ENCODE peak calls at places on chromosome 7, in seven cellular contexts. J is T-helper 1 cell; F is NCI-H146; I is CD8-positive, alpha-beta T cell; G is stimulated activated CD4-positive, alpha-beta T cell treated with anti-CD3 and anti-CD28 coated beads, Interleukin-12 subunit alpha, Interleukin-12 subunit beta, amount 100 ng/mL, for 48 hours; V is T-helper 22 cell; L is GM06990. W is an unnamed sample.
A peak's percentile ranks its signal among the peaks of the same experiment; 100 is the strongest.

GRCh38 chr7:72244826-72245398 is 167.2 kb downstream of the CALN1 start:
- DNase-seq in J (no peak), F (no peak), I (no peak), G (no peak), V (no peak), L (no peak), W (no peak)

GRCh38 chr7:13850185-13850752 is 139.2 kb downstream of the ETV1 start:
- DNase-seq in J (peak; percentile 77), F (peak; percentile 67), I (peak; percentile 47), G (no peak), V (peak; percentile 55), L (no peak), W (no peak)

GRCh38 chr7:96596120-96596826 is 113.4 kb downstream of the SEM1 start:
- DNase-seq in J (no peak), F (peak; percentile 99), I (no peak), G (no peak), V (no peak), L (no peak), W (no peak)

GRCh38 chr7:133053321-133053891 is 28.5 kb downstream of the CHCHD3 start:
- DNase-seq in J (no peak), F (no peak), I (no peak), G (no peak), V (no peak), L (no peak), W (peak; percentile 72)

GRCh38 chr7:142927085-142927745 is 6.3 kb downstream of the TRPV5 start:
- DNase-seq in J (no peak), F (no peak), I (no peak), G (no peak), V (no peak), L (no peak), W (no peak)

GRCh38 chr7:957418-958220 is 3.1 kb upstream of the ADAP1 start:
- DNase-seq in J (no peak), F (no peak), I (no peak), G (no peak), V (no peak), L (no peak), W (peak; percentile 80)

GRCh38 chr7:44460325-44460724 is 30.1 kb downstream of the NUDCD3 start:
- DNase-seq in J (peak; percentile 86), F (no peak), I (peak; percentile 39), G (peak; percentile 19), V (peak; percentile 64), L (peak; percentile 38), W (no peak)

GRCh38 chr7:25098096-25099046 is 26.7 kb downstream of the CYCS start:
- DNase-seq in J (peak; percentile 70), F (peak; percentile 60), I (peak; percentile 34), G (peak; percentile 18), V (peak; percentile 23), L (no peak), W (no peak)

GRCh38 chr7:34452363-34452762 is 205.7 kb upstream of the NPSR1 start:
- DNase-seq in J (no peak), F (no peak), I (no peak), G (no peak), V (no peak), L (no peak), W (no peak)

GRCh38 chr7:111835066-111835465 is 272.8 kb upstream of the IMMP2L start:
- DNase-seq in J (no peak), F (no peak), I (no peak), G (no peak), V (no peak), L (no peak), W (no peak)

GRCh38 chr7:18426564-18427226 is 68.9 kb upstream of the HDAC9 start:
- DNase-seq in J (no peak), F (no peak), I (no peak), G (no peak), V (no peak), L (no peak), W (no peak)

GRCh38 chr7:28984219-28984618 is 26.1 kb upstream of the TRIL start:
- DNase-seq in J (no peak), F (no peak), I (no peak), G (no peak), V (no peak), L (no peak), W (no peak)

GRCh38 chr7:35985126-35985754 is 167.8 kb upstream of the EEPD1 start:
- DNase-seq in J (peak; percentile 73), F (peak; percentile 83), I (peak; percentile 67), G (peak; percentile 52), V (peak; percentile 50), L (peak; percentile 40), W (peak; percentile 89)

GRCh38 chr7:29807179-29807841 is 1.0 kb downstream of the WIPF3 start:
- DNase-seq in J (no peak), F (no peak), I (no peak), G (no peak), V (no peak), L (no peak), W (no peak)

GRCh38 chr7:91940572-91941341 is at the start of gene AKAP9:
- DNase-seq in J (peak; percentile 91), F (peak; percentile 96), I (peak; percentile 78), G (peak; percentile 79), V (peak; percentile 81), L (peak; percentile 91), W (peak; percentile 92)

GRCh38 chr7:140053812-140054539 is 8.8 kb downstream of the PARP12 start:
- DNase-seq in J (no peak), F (no peak), I (no peak), G (no peak), V (no peak), L (no peak), W (no peak)

GRCh38 chr7:75617634-75618234 is 121.0 kb downstream of the HIP1 start:
- DNase-seq in J (peak; percentile 90), F (no peak), I (peak; percentile 40), G (peak; percentile 32), V (peak; percentile 28), L (peak; percentile 54), W (peak; percentile 82)

GRCh38 chr7:121327671-121328070 is 1.1 kb upstream of the WNT16 start:
- DNase-seq in J (no peak), F (no peak), I (no peak), G (no peak), V (no peak), L (no peak), W (no peak)

GRCh38 chr7:122695816-122696215 is 3.1 kb downstream of the RNF133 start:
- DNase-seq in J (no peak), F (no peak), I (no peak), G (no peak), V (no peak), L (no peak), W (no peak)

GRCh38 chr7:137667633-137668387 is 179.0 kb downstream of the DGKI start:
- DNase-seq in J (no peak), F (no peak), I (no peak), G (no peak), V (no peak), L (no peak), W (no peak)

GRCh38 chr7:28725911-28726310 is 232.2 kb downstream of the TRIL start:
- DNase-seq in J (no peak), F (no peak), I (no peak), G (no peak), V (no peak), L (no peak), W (no peak)

GRCh38 chr7:27745064-27745583 is 5.2 kb downstream of the TAX1BP1 start:
- DNase-seq in J (no peak), F (peak; percentile 3), I (no peak), G (no peak), V (no peak), L (no peak), W (no peak)

GRCh38 chr7:22482476-22482875 is 17.5 kb downstream of the STEAP1B start:
- DNase-seq in J (no peak), F (peak; percentile 24), I (no peak), G (no peak), V (no peak), L (no peak), W (no peak)

GRCh38 chr7:36855330-36855729 is 131.0 kb upstream of the AOAH start:
- DNase-seq in J (no peak), F (no peak), I (no peak), G (no peak), V (no peak), L (no peak), W (no peak)

GRCh38 chr7:32206987-32207386 is 136.8 kb upstream of the PDE1C start:
- DNase-seq in J (no peak), F (peak; percentile 1), I (no peak), G (no peak), V (no peak), L (no peak), W (no peak)

GRCh38 chr7:77525231-77525630 is 11.9 kb upstream of the PTPN12 start:
- DNase-seq in J (no peak), F (no peak), I (no peak), G (no peak), V (no peak), L (no peak), W (no peak)

GRCh38 chr7:140475747-140476333 is 3.5 kb downstream of the MKRN1 start:
- DNase-seq in J (peak; percentile 51), F (peak; percentile 68), I (peak; percentile 32), G (no peak), V (no peak), L (no peak), W (peak; percentile 57)

GRCh38 chr7:64872351-64872750 is 30.7 kb upstream of the ZNF273 start:
- DNase-seq in J (no peak), F (no peak), I (no peak), G (no peak), V (no peak), L (no peak), W (no peak)

GRCh38 chr7:28686418-28686800 is 271.7 kb downstream of the TRIL start:
- DNase-seq in J (no peak), F (no peak), I (no peak), G (no peak), V (no peak), L (no peak), W (no peak)

GRCh38 chr7:108592633-108593277 is 23.1 kb downstream of the DNAJB9 start:
- DNase-seq in J (no peak), F (peak; percentile 65), I (no peak), G (no peak), V (no peak), L (no peak), W (no peak)

GRCh38 chr7:24221500-24221899 is 62.5 kb upstream of the NPY start:
- DNase-seq in J (no peak), F (no peak), I (no peak), G (no peak), V (no peak), L (no peak), W (no peak)

GRCh38 chr7:2106920-2107319 is 125.8 kb downstream of the MAD1L1 start:
- DNase-seq in J (no peak), F (no peak), I (no peak), G (no peak), V (no peak), L (no peak), W (no peak)